ENCODE peak calls at places on chromosomes 4 and X, in seven cellular contexts. W, M, G, Y, V, O and L are unnamed samples.

GRCh38 chr4:6768539-6768905 is 14.0 kb upstream of the KIAA0232 start:
- ATAC-seq in W (peak; percentile 45), M (peak; percentile 80), G (no peak), Y (no peak), V (no peak), O (peak; percentile 44), L (peak; percentile 41)

GRCh38 chrX:42708222-42708621 is 69.7 kb downstream of the PPP1R2C start:
- ATAC-seq in W (no peak), M (peak; percentile 19), G (no peak), Y (no peak), V (no peak), O (no peak), L (no peak)

GRCh38 chr4:6474053-6474568 is 1.7 kb upstream of the PPP2R2C start:
- ATAC-seq in W (peak; percentile 53), M (no peak), G (no peak), Y (no peak), V (no peak), O (no peak), L (peak; percentile 45)

GRCh38 chr4:88503344-88503743 is 20.2 kb downstream of the PYURF start:
- ATAC-seq in W (no peak), M (no peak), G (peak; percentile 44), Y (no peak), V (no peak), O (no peak), L (no peak)

GRCh38 chrX:57137481-57137880 is 284 bp upstream of the SPIN2A start:
- ATAC-seq in W (no peak), M (peak; percentile 39), G (no peak), Y (no peak), V (no peak), O (no peak), L (peak; percentile 59)

GRCh38 chr4:5526070-5526831 is 182.1 kb downstream of the EVC2 start:
- ATAC-seq in W (no peak), M (no peak), G (no peak), Y (no peak), V (no peak), O (no peak), L (no peak)

GRCh38 chr4:153471691-153472080 is 5.5 kb downstream of the TMEM131L start:
- ATAC-seq in W (no peak), M (no peak), G (peak; percentile 62), Y (peak; percentile 62), V (peak; percentile 73), O (no peak), L (no peak)

GRCh38 chr4:127782025-127782274 is 172 bp upstream of the HSPA4L start:
- ATAC-seq in W (peak; percentile 96), M (peak; percentile 95), G (peak; percentile 84), Y (no peak), V (no peak), O (no peak), L (peak; percentile 97)

GRCh38 chr4:70627620-70628019 is 924 bp upstream of the ENAM start:
- ATAC-seq in W (no peak), M (no peak), G (no peak), Y (no peak), V (no peak), O (no peak), L (no peak)

GRCh38 chr4:3717241-3717640 is 48.9 kb upstream of the ADRA2C start:
- ATAC-seq in W (no peak), M (no peak), G (no peak), Y (no peak), V (no peak), O (no peak), L (no peak)

GRCh38 chr4:35520059-35520458 is 724.3 kb downstream of the ARAP2 start:
- ATAC-seq in W (no peak), M (no peak), G (no peak), Y (no peak), V (no peak), O (no peak), L (no peak)

GRCh38 chr4:120843840-120844527 is 78.5 kb downstream of the PRDM5 start:
- ATAC-seq in W (peak; percentile 79), M (peak; percentile 88), G (no peak), Y (no peak), V (no peak), O (peak; percentile 74), L (peak; percentile 83)

GRCh38 chr4:39754309-39754708 is 56.4 kb downstream of the UBE2K start:
- ATAC-seq in W (no peak), M (peak; percentile 86), G (no peak), Y (no peak), V (no peak), O (no peak), L (no peak)

GRCh38 chr4:119479835-119480234 is 148.8 kb downstream of the PDE5A start:
- ATAC-seq in W (no peak), M (no peak), G (no peak), Y (no peak), V (no peak), O (no peak), L (no peak)

GRCh38 chrX:43552166-43552565 is 103.9 kb upstream of the MAOA start:
- ATAC-seq in W (no peak), M (peak; percentile 79), G (no peak), Y (no peak), V (no peak), O (peak; percentile 65), L (no peak)